ENCODE peak calls at places on chromosomes 16 and 17, in eight cellular contexts. One of them, this sample, is unnamed.

GRCh38 chr17:35428229-35428628 is 4.1 kb downstream of the SLFN12 start:
- DNase-seq in heart left ventricle: no peak
- DNase-seq in EL: no peak
- DNase-seq in fibroblast of lung: no peak
- DNase-seq in activated CD4-positive, CD25-positive, alpha-beta regulatory T cell: no peak
- DNase-seq in glutamatergic neuron: no peak
- DNase-seq in germinal center: no peak
- DNase-seq in AG08395: no peak
- DNase-seq in this sample: no peak

GRCh38 chr17:79986441-79987186 is 49.1 kb downstream of the TBC1D16 start:
- DNase-seq in EL: peak; percentile 25
- DNase-seq in AG08395: no peak
- DNase-seq in germinal center: no peak
- DNase-seq in fibroblast of lung: peak; percentile 88
- DNase-seq in heart left ventricle: peak; percentile 39
- DNase-seq in glutamatergic neuron: no peak
- DNase-seq in activated CD4-positive, CD25-positive, alpha-beta regulatory T cell: no peak
- DNase-seq in this sample: peak; percentile 29

GRCh38 chr16:56609463-56609921 is 1.1 kb downstream of the MT2A start:
- DNase-seq in fibroblast of lung: peak; percentile 94
- DNase-seq in EL: peak; percentile 88
- DNase-seq in germinal center: peak; percentile 86
- DNase-seq in glutamatergic neuron: no peak
- DNase-seq in activated CD4-positive, CD25-positive, alpha-beta regulatory T cell: peak; percentile 38
- DNase-seq in heart left ventricle: peak; percentile 83
- DNase-seq in AG08395: peak; percentile 56
- DNase-seq in this sample: peak; percentile 88

GRCh38 chr17:43579570-43580140 is 33.5 kb upstream of the ETV4 start:
- DNase-seq in glutamatergic neuron: no peak
- DNase-seq in activated CD4-positive, CD25-positive, alpha-beta regulatory T cell: no peak
- DNase-seq in EL: peak; percentile 95
- DNase-seq in fibroblast of lung: peak; percentile 48
- DNase-seq in germinal center: no peak
- DNase-seq in heart left ventricle: no peak
- DNase-seq in AG08395: peak; percentile 73
- DNase-seq in this sample: peak; percentile 55

GRCh38 chr17:58911741-58912343 is 156.2 kb downstream of the PPM1E start:
- DNase-seq in germinal center: no peak
- DNase-seq in fibroblast of lung: peak; percentile 9
- DNase-seq in AG08395: no peak
- DNase-seq in EL: no peak
- DNase-seq in activated CD4-positive, CD25-positive, alpha-beta regulatory T cell: no peak
- DNase-seq in glutamatergic neuron: no peak
- DNase-seq in heart left ventricle: no peak
- DNase-seq in this sample: no peak

GRCh38 chr17:4986403-4986802 is 1.1 kb downstream of the CAMTA2 start:
- DNase-seq in fibroblast of lung: no peak
- DNase-seq in germinal center: no peak
- DNase-seq in glutamatergic neuron: no peak
- DNase-seq in activated CD4-positive, CD25-positive, alpha-beta regulatory T cell: no peak
- DNase-seq in EL: peak; percentile 40
- DNase-seq in AG08395: no peak
- DNase-seq in heart left ventricle: no peak
- DNase-seq in this sample: peak; percentile 18

GRCh38 chr16:57013268-57013667 is 23.9 kb downstream of the NLRC5 start:
- DNase-seq in activated CD4-positive, CD25-positive, alpha-beta regulatory T cell: no peak
- DNase-seq in heart left ventricle: no peak
- DNase-seq in fibroblast of lung: no peak
- DNase-seq in glutamatergic neuron: no peak
- DNase-seq in germinal center: no peak
- DNase-seq in EL: peak; percentile 77
- DNase-seq in AG08395: peak; percentile 46
- DNase-seq in this sample: peak; percentile 31

GRCh38 chr16:17518441-17518840 is 47.7 kb upstream of the XYLT1 start:
- DNase-seq in AG08395: no peak
- DNase-seq in heart left ventricle: no peak
- DNase-seq in glutamatergic neuron: no peak
- DNase-seq in EL: peak; percentile 75
- DNase-seq in activated CD4-positive, CD25-positive, alpha-beta regulatory T cell: no peak
- DNase-seq in fibroblast of lung: peak; percentile 49
- DNase-seq in germinal center: no peak
- DNase-seq in this sample: peak; percentile 70

GRCh38 chr17:66975614-66976378 is 11.3 kb downstream of the CACNG4 start:
- DNase-seq in fibroblast of lung: no peak
- DNase-seq in activated CD4-positive, CD25-positive, alpha-beta regulatory T cell: no peak
- DNase-seq in AG08395: no peak
- DNase-seq in EL: no peak
- DNase-seq in glutamatergic neuron: no peak
- DNase-seq in germinal center: peak; percentile 28
- DNase-seq in heart left ventricle: no peak
- DNase-seq in this sample: no peak

GRCh38 chr16:63361032-63361624 is 1324.9 kb upstream of the CDH8 start:
- DNase-seq in AG08395: peak; percentile 47
- DNase-seq in glutamatergic neuron: no peak
- DNase-seq in heart left ventricle: no peak
- DNase-seq in activated CD4-positive, CD25-positive, alpha-beta regulatory T cell: no peak
- DNase-seq in germinal center: peak; percentile 12
- DNase-seq in fibroblast of lung: peak; percentile 73
- DNase-seq in EL: peak; percentile 44
- DNase-seq in this sample: peak; percentile 80

GRCh38 chr16:30977502-30977901 is 7.5 kb upstream of the HSD3B7 start:
- DNase-seq in fibroblast of lung: no peak
- DNase-seq in glutamatergic neuron: peak; percentile 69
- DNase-seq in AG08395: no peak
- DNase-seq in activated CD4-positive, CD25-positive, alpha-beta regulatory T cell: no peak
- DNase-seq in EL: no peak
- DNase-seq in heart left ventricle: no peak
- DNase-seq in germinal center: no peak
- DNase-seq in this sample: no peak

GRCh38 chr17:60888812-60889709 is 211.4 kb downstream of the BCAS3 start:
- DNase-seq in EL: no peak
- DNase-seq in activated CD4-positive, CD25-positive, alpha-beta regulatory T cell: no peak
- DNase-seq in heart left ventricle: no peak
- DNase-seq in germinal center: no peak
- DNase-seq in fibroblast of lung: no peak
- DNase-seq in glutamatergic neuron: no peak
- DNase-seq in AG08395: no peak
- DNase-seq in this sample: peak; percentile 68